ENCODE peak calls at places on chromosomes 3 and 15, in seven cellular contexts. One of them, this sample, is unnamed.

GRCh38 chr15:51935466-51936118 is 36.0 kb downstream of the LEO1 start:
- ATAC-seq in gastrocnemius medialis: no peak
- ATAC-seq in Right ventricle myocardium inferior: no peak
- ATAC-seq in lower lobe of right lung: no peak
- ATAC-seq in activated CD8-positive, alpha-beta T cell treated with anti-CD3 and anti-CD28 coated beads for 36 hours: peak; percentile 75
- ATAC-seq in A549: peak; percentile 35
- ATAC-seq in naive thymus-derived CD8-positive, alpha-beta T cell: no peak
- ATAC-seq in this sample: no peak

GRCh38 chr3:184579513-184579912 is 17.9 kb downstream of the EPHB3 start:
- ATAC-seq in gastrocnemius medialis: no peak
- ATAC-seq in Right ventricle myocardium inferior: no peak
- ATAC-seq in lower lobe of right lung: no peak
- ATAC-seq in activated CD8-positive, alpha-beta T cell treated with anti-CD3 and anti-CD28 coated beads for 36 hours: no peak
- ATAC-seq in A549: no peak
- ATAC-seq in naive thymus-derived CD8-positive, alpha-beta T cell: no peak
- ATAC-seq in this sample: no peak

GRCh38 chr3:30231277-30232141 is 374.9 kb upstream of the TGFBR2 start:
- ATAC-seq in gastrocnemius medialis: peak; percentile 38
- ATAC-seq in Right ventricle myocardium inferior: peak; percentile 66
- ATAC-seq in lower lobe of right lung: peak; percentile 11
- ATAC-seq in activated CD8-positive, alpha-beta T cell treated with anti-CD3 and anti-CD28 coated beads for 36 hours: no peak
- ATAC-seq in A549: no peak
- ATAC-seq in naive thymus-derived CD8-positive, alpha-beta T cell: no peak
- ATAC-seq in this sample: peak; percentile 42

GRCh38 chr3:82031576-82031975 is 270.1 kb upstream of the GBE1 start:
- ATAC-seq in gastrocnemius medialis: no peak
- ATAC-seq in Right ventricle myocardium inferior: no peak
- ATAC-seq in lower lobe of right lung: no peak
- ATAC-seq in activated CD8-positive, alpha-beta T cell treated with anti-CD3 and anti-CD28 coated beads for 36 hours: no peak
- ATAC-seq in A549: no peak
- ATAC-seq in naive thymus-derived CD8-positive, alpha-beta T cell: no peak
- ATAC-seq in this sample: no peak

GRCh38 chr3:66236281-66236680 is 15.5 kb downstream of the SLC25A26 start:
- ATAC-seq in gastrocnemius medialis: no peak
- ATAC-seq in Right ventricle myocardium inferior: no peak
- ATAC-seq in lower lobe of right lung: no peak
- ATAC-seq in activated CD8-positive, alpha-beta T cell treated with anti-CD3 and anti-CD28 coated beads for 36 hours: no peak
- ATAC-seq in A549: no peak
- ATAC-seq in naive thymus-derived CD8-positive, alpha-beta T cell: no peak
- ATAC-seq in this sample: no peak

GRCh38 chr15:64162478-64162868 is 349 bp downstream of the PPIB start:
- ATAC-seq in gastrocnemius medialis: peak; percentile 50
- ATAC-seq in Right ventricle myocardium inferior: peak; percentile 38
- ATAC-seq in lower lobe of right lung: peak; percentile 62
- ATAC-seq in activated CD8-positive, alpha-beta T cell treated with anti-CD3 and anti-CD28 coated beads for 36 hours: peak; percentile 7
- ATAC-seq in A549: peak; percentile 62
- ATAC-seq in naive thymus-derived CD8-positive, alpha-beta T cell: peak; percentile 7
- ATAC-seq in this sample: peak; percentile 54

GRCh38 chr15:40150163-40150925 is 10.5 kb upstream of the BUB1B start:
- ATAC-seq in gastrocnemius medialis: peak; percentile 97
- ATAC-seq in Right ventricle myocardium inferior: no peak
- ATAC-seq in lower lobe of right lung: no peak
- ATAC-seq in activated CD8-positive, alpha-beta T cell treated with anti-CD3 and anti-CD28 coated beads for 36 hours: no peak
- ATAC-seq in A549: peak; percentile 37
- ATAC-seq in naive thymus-derived CD8-positive, alpha-beta T cell: no peak
- ATAC-seq in this sample: no peak

GRCh38 chr3:73236867-73237266 is 175.4 kb downstream of the EBLN2 start:
- ATAC-seq in gastrocnemius medialis: no peak
- ATAC-seq in Right ventricle myocardium inferior: no peak
- ATAC-seq in lower lobe of right lung: no peak
- ATAC-seq in activated CD8-positive, alpha-beta T cell treated with anti-CD3 and anti-CD28 coated beads for 36 hours: no peak
- ATAC-seq in A549: no peak
- ATAC-seq in naive thymus-derived CD8-positive, alpha-beta T cell: no peak
- ATAC-seq in this sample: no peak

GRCh38 chr15:76865548-76865991 is 39.6 kb downstream of the SCAPER start:
- ATAC-seq in gastrocnemius medialis: no peak
- ATAC-seq in Right ventricle myocardium inferior: peak; percentile 26
- ATAC-seq in lower lobe of right lung: no peak
- ATAC-seq in activated CD8-positive, alpha-beta T cell treated with anti-CD3 and anti-CD28 coated beads for 36 hours: peak; percentile 53
- ATAC-seq in A549: no peak
- ATAC-seq in naive thymus-derived CD8-positive, alpha-beta T cell: no peak
- ATAC-seq in this sample: no peak

GRCh38 chr3:162376761-162377160 is 880.2 kb downstream of the OTOL1 start:
- ATAC-seq in gastrocnemius medialis: no peak
- ATAC-seq in Right ventricle myocardium inferior: no peak
- ATAC-seq in lower lobe of right lung: no peak
- ATAC-seq in activated CD8-positive, alpha-beta T cell treated with anti-CD3 and anti-CD28 coated beads for 36 hours: no peak
- ATAC-seq in A549: no peak
- ATAC-seq in naive thymus-derived CD8-positive, alpha-beta T cell: no peak
- ATAC-seq in this sample: no peak

GRCh38 chr15:46872591-46872990 is 844.7 kb upstream of the SEMA6D start:
- ATAC-seq in gastrocnemius medialis: no peak
- ATAC-seq in Right ventricle myocardium inferior: no peak
- ATAC-seq in lower lobe of right lung: no peak
- ATAC-seq in activated CD8-positive, alpha-beta T cell treated with anti-CD3 and anti-CD28 coated beads for 36 hours: no peak
- ATAC-seq in A549: no peak
- ATAC-seq in naive thymus-derived CD8-positive, alpha-beta T cell: no peak
- ATAC-seq in this sample: no peak

GRCh38 chr3:178385280-178385952 is 150.8 kb upstream of the KCNMB2 start:
- ATAC-seq in gastrocnemius medialis: peak; percentile 80
- ATAC-seq in Right ventricle myocardium inferior: peak; percentile 86
- ATAC-seq in lower lobe of right lung: peak; percentile 67
- ATAC-seq in activated CD8-positive, alpha-beta T cell treated with anti-CD3 and anti-CD28 coated beads for 36 hours: peak; percentile 55
- ATAC-seq in A549: peak; percentile 62
- ATAC-seq in naive thymus-derived CD8-positive, alpha-beta T cell: no peak
- ATAC-seq in this sample: peak; percentile 36

GRCh38 chr3:10757821-10758130 is 58.3 kb upstream of the SLC6A11 start:
- ATAC-seq in gastrocnemius medialis: no peak
- ATAC-seq in Right ventricle myocardium inferior: no peak
- ATAC-seq in lower lobe of right lung: no peak
- ATAC-seq in activated CD8-positive, alpha-beta T cell treated with anti-CD3 and anti-CD28 coated beads for 36 hours: peak; percentile 55
- ATAC-seq in A549: no peak
- ATAC-seq in naive thymus-derived CD8-positive, alpha-beta T cell: no peak
- ATAC-seq in this sample: no peak

GRCh38 chr15:42401544-42402478 is 42.5 kb downstream of the CAPN3 start:
- ATAC-seq in gastrocnemius medialis: no peak
- ATAC-seq in Right ventricle myocardium inferior: no peak
- ATAC-seq in lower lobe of right lung: no peak
- ATAC-seq in activated CD8-positive, alpha-beta T cell treated with anti-CD3 and anti-CD28 coated beads for 36 hours: peak; percentile 77
- ATAC-seq in A549: no peak
- ATAC-seq in naive thymus-derived CD8-positive, alpha-beta T cell: no peak
- ATAC-seq in this sample: no peak

GRCh38 chr3:169619793-169620192 is 43.7 kb downstream of the MECOM start:
- ATAC-seq in gastrocnemius medialis: peak; percentile 27
- ATAC-seq in Right ventricle myocardium inferior: no peak
- ATAC-seq in lower lobe of right lung: no peak
- ATAC-seq in activated CD8-positive, alpha-beta T cell treated with anti-CD3 and anti-CD28 coated beads for 36 hours: no peak
- ATAC-seq in A549: no peak
- ATAC-seq in naive thymus-derived CD8-positive, alpha-beta T cell: no peak
- ATAC-seq in this sample: no peak

GRCh38 chr3:83393276-83393675 is 1565.5 kb upstream of the CADM2 start:
- ATAC-seq in gastrocnemius medialis: no peak
- ATAC-seq in Right ventricle myocardium inferior: no peak
- ATAC-seq in lower lobe of right lung: no peak
- ATAC-seq in activated CD8-positive, alpha-beta T cell treated with anti-CD3 and anti-CD28 coated beads for 36 hours: no peak
- ATAC-seq in A549: no peak
- ATAC-seq in naive thymus-derived CD8-positive, alpha-beta T cell: no peak
- ATAC-seq in this sample: no peak

GRCh38 chr3:102215166-102215565 is 219.6 kb upstream of the ZPLD1 start:
- ATAC-seq in gastrocnemius medialis: no peak
- ATAC-seq in Right ventricle myocardium inferior: no peak
- ATAC-seq in lower lobe of right lung: no peak
- ATAC-seq in activated CD8-positive, alpha-beta T cell treated with anti-CD3 and anti-CD28 coated beads for 36 hours: no peak
- ATAC-seq in A549: no peak
- ATAC-seq in naive thymus-derived CD8-positive, alpha-beta T cell: no peak
- ATAC-seq in this sample: no peak

GRCh38 chr3:41001556-41001955 is 197.7 kb upstream of the CTNNB1 start:
- ATAC-seq in gastrocnemius medialis: no peak
- ATAC-seq in Right ventricle myocardium inferior: no peak
- ATAC-seq in lower lobe of right lung: no peak
- ATAC-seq in activated CD8-positive, alpha-beta T cell treated with anti-CD3 and anti-CD28 coated beads for 36 hours: no peak
- ATAC-seq in A549: no peak
- ATAC-seq in naive thymus-derived CD8-positive, alpha-beta T cell: no peak
- ATAC-seq in this sample: no peak

GRCh38 chr3:144301863-144302262 is 330.2 kb downstream of the DIPK2A start:
- ATAC-seq in gastrocnemius medialis: no peak
- ATAC-seq in Right ventricle myocardium inferior: no peak
- ATAC-seq in lower lobe of right lung: no peak
- ATAC-seq in activated CD8-positive, alpha-beta T cell treated with anti-CD3 and anti-CD28 coated beads for 36 hours: no peak
- ATAC-seq in A549: no peak
- ATAC-seq in naive thymus-derived CD8-positive, alpha-beta T cell: no peak
- ATAC-seq in this sample: no peak